ENCODE peak calls at places on chromosome 10, in five cellular contexts. U, Q, P, A and H are unnamed samples.
A peak's percentile ranks its signal among the peaks of the same experiment; 100 is the strongest.

GRCh38 chr10:76082232-76082631 is 650.8 kb downstream of the LRMDA start:
- DNase-seq in U (no peak), Q (no peak), P (no peak), A (no peak), H (no peak)

GRCh38 chr10:77004917-77005564 is 632.6 kb downstream of the KCNMA1 start:
- DNase-seq in U (peak; percentile 68), Q (peak; percentile 36), P (peak; percentile 47), A (peak; percentile 61), H (peak; percentile 14)

GRCh38 chr10:75096749-75097148 is 14.7 kb upstream of the SAMD8 start:
- DNase-seq in U (no peak), Q (no peak), P (no peak), A (no peak), H (no peak)

GRCh38 chr10:123367181-123367580 is 213.0 kb downstream of the BUB3 start:
- DNase-seq in U (no peak), Q (no peak), P (no peak), A (no peak), H (no peak)

GRCh38 chr10:133324857-133325260 is 11.8 kb downstream of the CALY start:
- DNase-seq in U (no peak), Q (no peak), P (no peak), A (no peak), H (no peak)

GRCh38 chr10:63711361-63711760 is 190.2 kb downstream of the REEP3 start:
- DNase-seq in U (peak; percentile 93), Q (no peak), P (peak; percentile 39), A (no peak), H (no peak)

GRCh38 chr10:5464521-5464920 is 34.8 kb downstream of the CALML5 start:
- DNase-seq in U (no peak), Q (no peak), P (no peak), A (no peak), H (no peak)

GRCh38 chr10:58356756-58357155 is 21.9 kb downstream of the UBE2D1 start:
- DNase-seq in U (peak; percentile 15), Q (no peak), P (no peak), A (no peak), H (no peak)

GRCh38 chr10:102596506-102596971 is 47.7 kb upstream of the TRIM8 start:
- DNase-seq in U (peak; percentile 76), Q (peak; percentile 44), P (peak; percentile 64), A (peak; percentile 84), H (no peak)

GRCh38 chr10:1119501-1119900 is 63.3 kb downstream of the WDR37 start:
- DNase-seq in U (peak; percentile 9), Q (no peak), P (no peak), A (no peak), H (no peak)

GRCh38 chr10:25083546-25084111 is 67.2 kb downstream of the THNSL1 start:
- DNase-seq in U (no peak), Q (no peak), P (no peak), A (no peak), H (no peak)

GRCh38 chr10:6027929-6028328 is 34.2 kb downstream of the IL2RA start:
- DNase-seq in U (no peak), Q (no peak), P (no peak), A (no peak), H (no peak)

GRCh38 chr10:126846469-126846868 is 58.8 kb upstream of the DOCK1 start:
- DNase-seq in U (no peak), Q (no peak), P (no peak), A (no peak), H (no peak)

GRCh38 chr10:71252195-71252594 is 39.8 kb downstream of the UNC5B start:
- DNase-seq in U (no peak), Q (no peak), P (no peak), A (no peak), H (no peak)

GRCh38 chr10:80104066-80104926 is 25.8 kb downstream of the TMEM254 start:
- DNase-seq in U (peak; percentile 89), Q (no peak), P (no peak), A (no peak), H (no peak)

GRCh38 chr10:24821986-24822385 is 98.3 kb upstream of the ARHGAP21 start:
- DNase-seq in U (no peak), Q (no peak), P (peak; percentile 39), A (peak; percentile 40), H (no peak)

GRCh38 chr10:92574545-92575377 is 868 bp upstream of the IDE start:
- DNase-seq in U (no peak), Q (no peak), P (no peak), A (peak; percentile 59), H (no peak)

GRCh38 chr10:20891338-20891714 is 5.8 kb downstream of the NEBL start:
- DNase-seq in U (peak; percentile 90), Q (no peak), P (no peak), A (no peak), H (no peak)

GRCh38 chr10:43855667-43856210 is 207.1 kb upstream of the ZNF32 start:
- DNase-seq in U (no peak), Q (no peak), P (no peak), A (no peak), H (no peak)

GRCh38 chr10:130960531-130960930 is 351.0 kb downstream of the TCERG1L start:
- DNase-seq in U (no peak), Q (no peak), P (no peak), A (no peak), H (no peak)

GRCh38 chr10:27225642-27226257 is 14.8 kb downstream of the ACBD5 start:
- DNase-seq in U (no peak), Q (no peak), P (no peak), A (no peak), H (no peak)

GRCh38 chr10:63412304-63412703 is 53.5 kb downstream of the JMJD1C start:
- DNase-seq in U (no peak), Q (no peak), P (no peak), A (no peak), H (no peak)

GRCh38 chr10:101267776-101268175 is 38.5 kb upstream of the LBX1 start:
- DNase-seq in U (no peak), Q (no peak), P (no peak), A (no peak), H (no peak)

GRCh38 chr10:129689681-129690080 is 222.6 kb downstream of the MGMT start:
- DNase-seq in U (no peak), Q (no peak), P (no peak), A (no peak), H (no peak)

DNA sequence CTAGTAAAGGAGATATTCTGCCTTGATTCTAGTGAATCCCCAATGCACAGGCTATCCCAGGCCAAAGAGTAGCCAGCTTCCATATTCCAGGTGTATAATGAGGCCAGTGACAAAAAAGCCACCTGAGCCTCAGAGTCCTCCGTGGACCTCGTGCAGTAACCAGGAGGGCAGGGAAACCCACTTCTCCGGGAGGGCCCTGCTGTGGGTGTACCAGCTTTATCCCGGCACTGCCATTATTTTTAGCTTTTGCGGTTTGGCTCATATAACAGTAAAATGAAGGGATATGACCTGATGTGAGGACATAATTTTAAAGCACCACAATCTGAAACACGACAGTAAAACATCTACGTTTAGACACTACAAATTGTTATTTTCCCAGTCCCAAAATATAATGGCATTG is 109.0 kb downstream of the SVIL start:
- DNase-seq in U (no peak), Q (no peak), P (no peak), A (no peak), H (no peak)
- TF ChIP-seq CTCF in U (no peak), Q (no peak), P (no peak), A (no peak), H (no peak)

GRCh38 chr10:78410046-78410965 is 376.6 kb downstream of the RPS24 start:
- DNase-seq in U (no peak), Q (no peak), P (no peak), A (no peak), H (no peak)

GRCh38 chr10:78407009-78407711 is 373.5 kb downstream of the RPS24 start:
- DNase-seq in U (peak; percentile 97), Q (peak; percentile 95), P (peak; percentile 91), A (peak; percentile 98), H (peak; percentile 80)

GRCh38 chr10:78406648-78407008 is 373.0 kb downstream of the RPS24 start:
- DNase-seq in U (no peak), Q (no peak), P (no peak), A (no peak), H (no peak)

GRCh38 chr10:78408011-78408410 is 374.3 kb downstream of the RPS24 start:
- DNase-seq in U (no peak), Q (no peak), P (no peak), A (no peak), H (no peak)

DNA sequence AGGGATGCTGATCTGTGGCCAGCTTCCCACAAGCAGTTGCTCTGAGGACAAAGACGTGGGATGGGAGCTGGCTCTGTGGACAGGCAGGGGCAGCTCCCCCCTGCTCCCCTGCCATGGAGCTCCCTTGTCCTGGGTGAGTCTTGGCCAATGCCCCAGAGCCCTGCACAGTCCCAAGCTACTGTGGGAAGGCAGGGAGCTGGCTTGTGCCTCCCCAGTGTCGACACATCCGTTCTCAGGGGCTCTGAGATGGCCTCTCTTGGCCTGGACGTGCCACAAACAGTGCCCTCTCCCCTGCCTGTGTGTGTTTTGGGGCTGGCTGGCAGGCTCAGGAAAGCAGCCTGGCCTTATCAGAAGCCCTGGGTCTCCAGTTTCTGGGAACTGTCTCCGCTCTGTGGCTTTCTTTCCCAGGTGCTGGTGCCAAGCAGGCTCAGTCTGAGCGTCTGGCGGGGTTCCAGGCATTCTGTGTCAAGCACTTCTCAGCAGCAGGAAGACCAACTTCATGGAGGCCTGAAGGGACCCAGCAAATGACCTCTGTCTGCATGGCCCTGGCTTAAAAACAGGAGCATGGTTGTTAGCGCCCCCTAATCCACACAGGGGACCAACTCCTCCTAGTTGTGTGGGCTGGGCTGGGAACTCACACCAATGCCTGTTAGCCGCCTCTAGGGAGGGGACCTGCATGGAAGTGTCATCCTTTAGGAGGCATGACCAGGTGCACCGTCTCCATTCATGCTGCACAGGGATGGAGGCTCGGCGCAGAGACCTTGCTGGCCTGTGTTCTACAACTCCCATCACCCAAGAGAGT is 375.2 kb downstream of the RPS24 start:
- DNase-seq in U (peak; percentile 74), Q (no peak), P (no peak), A (no peak), H (no peak)
- TF ChIP-seq CTCF in U (no peak), Q (no peak), P (no peak), A (no peak), H (no peak)

DNA sequence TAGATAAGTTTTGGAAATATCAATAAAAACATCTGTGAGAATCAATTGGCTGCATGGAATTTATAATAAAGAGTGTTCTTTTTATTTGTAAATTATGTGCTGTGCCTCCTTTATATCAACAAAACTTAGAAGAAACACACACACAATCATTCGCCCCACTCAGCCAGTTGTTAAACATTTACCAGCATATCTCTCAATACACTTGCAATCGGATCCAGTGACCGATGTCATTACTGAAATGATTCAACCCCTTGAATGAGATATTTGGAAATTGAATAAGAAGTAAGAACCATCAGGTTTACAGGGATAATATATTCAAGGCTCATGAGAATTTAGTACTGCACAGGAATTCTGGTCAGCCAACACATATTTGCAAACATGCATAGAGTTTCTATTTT is 35.6 kb downstream of the TAF3 start:
- DNase-seq in U (no peak), Q (no peak), P (peak; percentile 29), A (no peak), H (no peak)
- TF ChIP-seq CTCF in U (no peak), Q (no peak), P (no peak), A (no peak), H (no peak)

DNA sequence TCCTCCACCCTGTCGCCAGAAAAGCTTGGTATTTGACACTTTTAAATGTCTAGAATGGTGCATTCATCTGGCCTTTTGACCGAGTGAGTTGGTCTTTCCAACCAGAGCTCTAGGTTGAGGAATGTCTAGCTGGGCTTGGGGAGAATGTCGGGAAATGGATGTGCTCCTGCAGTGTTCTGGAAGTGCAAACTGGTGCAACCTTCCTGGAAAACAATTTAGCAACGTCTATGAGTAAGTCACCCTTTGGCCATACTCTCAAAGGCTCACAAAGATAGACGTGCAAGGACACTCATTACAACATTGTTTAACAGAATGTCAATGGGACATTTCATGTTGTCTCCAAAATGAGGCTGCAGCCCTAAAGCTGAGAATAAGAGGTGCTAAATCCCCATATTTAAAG is 12.2 kb upstream of the NMT2 start:
- DNase-seq in U (peak; percentile 88), Q (no peak), P (no peak), A (no peak), H (no peak)
- TF ChIP-seq CTCF in U (no peak), Q (no peak), P (no peak), A (no peak), H (no peak)